ENCODE peak calls at places on chromosomes 11 and 22, in seven cellular contexts. W is right cardiac atrium; L is stimulated activated CD8-positive, alpha-beta memory T cell treated with anti-CD3 and anti-CD28 coated beads, Interleukin-7, amount 100 ng/mL, for 48 hours; P is fibroblast of lung; V is Kasumi-1; A is MCF 10A; M is upper lobe of right lung. O is an unnamed sample.

GRCh38 chr22:41976070-41976901 is 7.0 kb downstream of the SEPTIN3 start:
- DNase-seq in W (no peak), L (no peak), P (no peak), V (no peak), A (no peak), M (peak), O (no peak)

GRCh38 chr22:17764036-17764435 is 10.2 kb downstream of the BID start:
- DNase-seq in W (no peak), L (no peak), P (no peak), V (no peak), A (no peak), M (no peak), O (no peak)

GRCh38 chr11:20110908-20111669 is 49.2 kb downstream of the DBX1 start:
- DNase-seq in W (no peak), L (peak), P (peak), V (no peak), A (peak), M (no peak), O (peak)

GRCh38 chr22:19090183-19090582 is 32.0 kb downstream of the DGCR2 start:
- DNase-seq in W (no peak), L (no peak), P (no peak), V (no peak), A (no peak), M (no peak), O (no peak)

GRCh38 chr22:47064016-47064415 is 301.6 kb downstream of the TBC1D22A start:
- DNase-seq in W (no peak), L (no peak), P (no peak), V (no peak), A (no peak), M (peak), O (no peak)

GRCh38 chr11:45663486-45664375 is 1.7 kb downstream of the CHST1 start:
- DNase-seq in W (no peak), L (no peak), P (no peak), V (no peak), A (no peak), M (no peak), O (no peak)

GRCh38 chr22:26671317-26672059 is 14.1 kb downstream of the MIAT start:
- DNase-seq in W (peak), L (peak), P (no peak), V (no peak), A (peak), M (peak), O (no peak)

GRCh38 chr11:57728829-57729228 is 12.5 kb upstream of the SELENOH start:
- DNase-seq in W (no peak), L (no peak), P (no peak), V (no peak), A (no peak), M (no peak), O (no peak)

GRCh38 chr11:117205211-117205818 is 6.1 kb downstream of the TAGLN start:
- DNase-seq in W (no peak), L (no peak), P (no peak), V (no peak), A (no peak), M (no peak), O (no peak)

GRCh38 chr22:29810156-29810555 is 27.9 kb downstream of the ASCC2 start:
- DNase-seq in W (no peak), L (no peak), P (no peak), V (no peak), A (no peak), M (no peak), O (no peak)

GRCh38 chr11:68224606-68225005 is 11.5 kb upstream of the KMT5B start:
- DNase-seq in W (no peak), L (no peak), P (no peak), V (no peak), A (no peak), M (no peak), O (no peak)

GRCh38 chr11:61518032-61518795 is 9.7 kb downstream of the LRRC10B start:
- DNase-seq in W (no peak), L (no peak), P (no peak), V (no peak), A (no peak), M (no peak), O (no peak)

O was measured in NB4.